ENCODE peak calls at places on chromosomes 11 and 22, in four cellular contexts. H, V, S and U are unnamed samples.

GRCh38 chr11:81658722-81659121 is 1074.9 kb downstream of the FAM181B start:
- DNase-seq in H (no peak), V (no peak), S (no peak), U (no peak)

GRCh38 chr11:33045551-33046255 is 6.3 kb downstream of the TCP11L1 start:
- DNase-seq in H (no peak), V (no peak), S (no peak), U (no peak)

GRCh38 chr22:46112405-46112804 is 37.9 kb upstream of the PPARA start:
- DNase-seq in H (no peak), V (no peak), S (no peak), U (no peak)

GRCh38 chr22:38758276-38758945 is 2.6 kb upstream of the SUN2 start:
- DNase-seq in H (peak; percentile 20), V (no peak), S (no peak), U (no peak)

GRCh38 chr11:68121067-68121899 is at the start of gene CHKA:
- DNase-seq in H (peak; percentile 95), V (peak; percentile 70), S (peak; percentile 64), U (peak; percentile 47)

GRCh38 chr11:96105197-96105895 is 181.4 kb upstream of the MTMR2 start:
- DNase-seq in H (no peak), V (no peak), S (no peak), U (no peak)

GRCh38 chr22:21816787-21817496 is 50.5 kb downstream of the MAPK1 start:
- DNase-seq in H (peak; percentile 87), V (no peak), S (no peak), U (peak; percentile 61)

GRCh38 chr11:64896448-64897022 is 18.1 kb upstream of the EHD1 start:
- DNase-seq in H (no peak), V (no peak), S (no peak), U (no peak)

GRCh38 chr11:57649826-57650738 is at the start of gene YPEL4:
- DNase-seq in H (peak; percentile 78), V (no peak), S (no peak), U (no peak)

GRCh38 chr11:116972692-116973091 is 125.5 kb downstream of the SIK3 start:
- DNase-seq in H (no peak), V (no peak), S (no peak), U (no peak)

GRCh38 chr22:46025225-46025972 is 48.4 kb upstream of the WNT7B start:
- DNase-seq in H (no peak), V (no peak), S (no peak), U (no peak)

GRCh38 chr11:452203-452744 is 2.2 kb downstream of the PTDSS2 start:
- DNase-seq in H (no peak), V (no peak), S (no peak), U (no peak)

GRCh38 chr22:35783943-35784614 is 66.4 kb downstream of the APOL5 start:
- DNase-seq in H (no peak), V (no peak), S (no peak), U (no peak)

GRCh38 chr11:125070699-125071254 is 7.7 kb downstream of the SLC37A2 start:
- DNase-seq in H (peak; percentile 89), V (no peak), S (peak; percentile 39), U (peak; percentile 56)

GRCh38 chr11:109040303-109040702 is 375.4 kb downstream of the DDX10 start:
- DNase-seq in H (peak; percentile 31), V (peak; percentile 21), S (peak; percentile 19), U (no peak)

GRCh38 chr11:63536669-63537292 is at the start of gene PLAAT4:
- DNase-seq in H (peak; percentile 35), V (no peak), S (no peak), U (peak; percentile 45)

GRCh38 chr11:114215428-114215827 is 80.8 kb upstream of the NNMT start:
- DNase-seq in H (peak; percentile 52), V (no peak), S (no peak), U (no peak)

GRCh38 chr11:8720868-8721739 is 38.5 kb downstream of the RPL27A start:
- DNase-seq in H (no peak), V (no peak), S (peak; percentile 44), U (no peak)

GRCh38 chr11:35418282-35418846 is 994 bp downstream of the SLC1A2 start:
- DNase-seq in H (no peak), V (no peak), S (no peak), U (no peak)

GRCh38 chr11:61716478-61717285 is 35.8 kb upstream of the MYRF start:
- DNase-seq in H (no peak), V (no peak), S (no peak), U (no peak)

GRCh38 chr22:24500251-24500820 is 5.2 kb downstream of the UPB1 start:
- DNase-seq in H (no peak), V (no peak), S (no peak), U (no peak)

GRCh38 chr11:44241851-44242250 is 68.1 kb downstream of the ALX4 start:
- DNase-seq in H (no peak), V (no peak), S (no peak), U (no peak)

GRCh38 chr11:134628426-134628825 is 216.4 kb upstream of the B3GAT1 start:
- DNase-seq in H (no peak), V (no peak), S (no peak), U (no peak)

GRCh38 chr11:70423523-70424505 is 25.5 kb downstream of the CTTN start:
- DNase-seq in H (peak; percentile 82), V (no peak), S (no peak), U (peak; percentile 44)

GRCh38 chr11:61020706-61021235 is 49.3 kb downstream of the CD6 start:
- DNase-seq in H (no peak), V (no peak), S (no peak), U (no peak)

GRCh38 chr11:65204646-65205601 is 23.2 kb downstream of the CAPN1 start:
- DNase-seq in H (peak; percentile 68), V (no peak), S (no peak), U (no peak)

GRCh38 chr11:12219732-12220131 is 109.3 kb downstream of the MICAL2 start:
- DNase-seq in H (no peak), V (no peak), S (no peak), U (no peak)

GRCh38 chr22:30026751-30027150 is 53.5 kb upstream of the HORMAD2 start:
- DNase-seq in H (no peak), V (no peak), S (no peak), U (no peak)

GRCh38 chr11:36009469-36009868 is 65.6 kb downstream of the LDLRAD3 start:
- DNase-seq in H (no peak), V (no peak), S (no peak), U (no peak)

GRCh38 chr22:48889887-48890692 is 937.6 kb downstream of the BRD1 start:
- DNase-seq in H (no peak), V (no peak), S (no peak), U (no peak)

GRCh38 chr11:64564947-64565889 is 25.8 kb upstream of the SLC22A12 start:
- DNase-seq in H (peak; percentile 15), V (peak; percentile 67), S (no peak), U (no peak)

GRCh38 chr22:39028281-39028680 is 7.4 kb downstream of the APOBEC3D start:
- DNase-seq in H (no peak), V (no peak), S (no peak), U (no peak)

GRCh38 chr11:117621226-117621625 is 175.8 kb downstream of the DSCAML1 start:
- DNase-seq in H (peak; percentile 16), V (no peak), S (peak; percentile 8), U (no peak)

GRCh38 chr11:88596786-88597185 is 259.2 kb upstream of the CTSC start:
- DNase-seq in H (no peak), V (no peak), S (no peak), U (no peak)

GRCh38 chr11:85756401-85757200 is 54.3 kb downstream of the SYTL2 start:
- DNase-seq in H (no peak), V (no peak), S (no peak), U (no peak)
- TF ChIP-seq EGR1 in H (no peak), V (no peak), S (no peak), U (no peak)

GRCh38 chr11:75568616-75569219 is 6.7 kb downstream of the SERPINH1 start:
- DNase-seq in H (no peak), V (no peak), S (no peak), U (no peak)
- TF ChIP-seq EGR1 in H (no peak), V (no peak), S (no peak), U (no peak)

DNA sequence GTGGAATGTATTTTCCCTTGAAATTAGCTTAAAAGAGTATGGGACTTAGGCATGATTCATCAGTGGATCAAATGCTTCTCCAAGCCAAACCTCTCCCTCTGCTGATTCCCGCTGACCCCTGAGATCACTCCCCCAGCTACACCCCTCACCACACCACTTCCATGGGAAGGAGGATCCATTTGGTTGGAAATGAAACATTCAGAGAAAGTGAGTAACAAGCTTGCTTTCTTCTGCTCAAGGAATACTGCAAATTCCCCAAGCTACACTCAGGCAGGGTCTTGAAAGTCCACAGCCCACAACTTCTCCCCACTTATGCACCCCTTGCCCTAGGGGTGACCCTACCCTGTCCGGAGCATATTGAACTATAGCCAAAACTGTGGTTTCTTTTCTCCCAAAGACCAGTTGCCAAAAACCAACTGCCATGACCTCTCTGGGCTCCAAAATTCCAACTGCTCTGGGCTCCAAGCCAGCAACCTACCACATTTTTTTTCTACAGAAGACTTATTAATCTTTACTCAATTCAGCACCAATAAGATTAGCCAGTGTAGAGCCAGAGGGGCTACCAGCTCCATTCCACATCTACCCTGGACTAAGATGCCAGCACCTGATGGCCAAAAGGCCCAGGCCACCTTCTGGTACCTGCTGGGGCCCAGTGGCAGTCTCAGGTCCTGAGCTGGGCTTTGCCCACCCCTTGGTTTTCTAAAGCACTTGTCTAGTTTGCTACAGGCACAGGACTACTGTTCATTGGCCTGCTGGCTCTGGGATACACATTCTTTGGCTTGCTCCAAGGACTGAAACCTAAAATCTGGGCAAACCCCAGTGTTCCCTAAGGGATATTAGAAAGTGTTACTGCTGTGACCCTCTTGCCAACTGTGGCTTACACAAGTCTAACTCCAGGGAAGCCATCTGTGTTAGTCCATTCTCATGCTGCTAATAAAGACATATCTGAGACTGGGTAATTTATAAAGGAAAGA is 101.1 kb downstream of the MICAL3 start:
- DNase-seq in H (no peak), V (no peak), S (no peak), U (no peak)
- TF ChIP-seq EGR1 in H (no peak), V (no peak), S (no peak), U (no peak)

DNA sequence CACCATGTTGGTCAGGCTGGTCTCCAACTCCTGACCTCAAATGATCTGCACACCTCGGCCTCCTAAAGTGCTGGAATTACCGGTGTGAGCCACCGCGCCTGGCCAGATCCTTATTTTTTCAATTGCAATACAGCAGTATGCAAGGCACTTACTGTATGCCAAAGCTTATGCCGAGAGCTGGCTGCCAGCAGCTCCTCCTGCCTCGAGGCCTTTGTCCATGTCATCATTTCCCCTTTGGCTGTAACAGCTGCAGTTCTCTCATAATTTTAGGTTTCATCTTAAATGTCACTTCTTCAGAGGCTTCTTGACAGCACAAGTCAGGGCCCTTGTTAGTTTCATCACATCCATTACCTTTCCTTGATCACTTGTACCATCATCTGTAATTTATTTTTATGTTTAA is 1.5 kb upstream of the SREBF2 start:
- DNase-seq in H (no peak), V (no peak), S (no peak), U (no peak)
- TF ChIP-seq EGR1 in H (no peak), V (no peak), S (no peak), U (no peak)

GRCh38 chr11:98679673-98680072 is 341.1 kb upstream of the CNTN5 start:
- DNase-seq in H (no peak), V (no peak), S (no peak), U (no peak)
- TF ChIP-seq EGR1 in H (no peak), V (no peak), S (no peak), U (no peak)

GRCh38 chr11:19869466-19869865 is 156.8 kb downstream of the NAV2 start:
- DNase-seq in H (no peak), V (no peak), S (no peak), U (no peak)
- TF ChIP-seq EGR1 in H (no peak), V (no peak), S (no peak), U (no peak)